ENCODE peak calls at places on chromosome 21, in five cellular contexts. One of them, this sample, is unnamed.

GRCh38 chr21:34351786-34352241 is 12.0 kb upstream of the KCNE2 start:
- DNase-seq in hepatic stellate cell: peak; percentile 49
- DNase-seq in activated naive CD4-positive, alpha-beta T cell: no peak
- DNase-seq in BJ: no peak
- DNase-seq in suprapubic skin: no peak
- DNase-seq in this sample: no peak

GRCh38 chr21:44695176-44695575 is 1.8 kb upstream of the KRTAP10-12 start:
- DNase-seq in hepatic stellate cell: no peak
- DNase-seq in activated naive CD4-positive, alpha-beta T cell: no peak
- DNase-seq in BJ: no peak
- DNase-seq in suprapubic skin: no peak
- DNase-seq in this sample: no peak

GRCh38 chr21:42338730-42339715 is 11.8 kb downstream of the TFF2 start:
- DNase-seq in hepatic stellate cell: no peak
- DNase-seq in activated naive CD4-positive, alpha-beta T cell: no peak
- DNase-seq in BJ: no peak
- DNase-seq in suprapubic skin: no peak
- DNase-seq in this sample: no peak

GRCh38 chr21:45141507-45141906 is 67.1 kb downstream of the ADARB1 start:
- DNase-seq in hepatic stellate cell: no peak
- DNase-seq in activated naive CD4-positive, alpha-beta T cell: no peak
- DNase-seq in BJ: no peak
- DNase-seq in suprapubic skin: no peak
- DNase-seq in this sample: peak; percentile 20

GRCh38 chr21:31726407-31726806 is 5.5 kb downstream of the SCAF4 start:
- DNase-seq in hepatic stellate cell: no peak
- DNase-seq in activated naive CD4-positive, alpha-beta T cell: no peak
- DNase-seq in BJ: no peak
- DNase-seq in suprapubic skin: no peak
- DNase-seq in this sample: no peak

GRCh38 chr21:42850866-42851391 is 28.4 kb downstream of the WDR4 start:
- DNase-seq in hepatic stellate cell: peak; percentile 30
- DNase-seq in activated naive CD4-positive, alpha-beta T cell: no peak
- DNase-seq in BJ: no peak
- DNase-seq in suprapubic skin: no peak
- DNase-seq in this sample: no peak

GRCh38 chr21:17780539-17780938 is 38.6 kb downstream of the C21orf91 start:
- DNase-seq in hepatic stellate cell: no peak
- DNase-seq in activated naive CD4-positive, alpha-beta T cell: no peak
- DNase-seq in BJ: no peak
- DNase-seq in suprapubic skin: no peak
- DNase-seq in this sample: no peak

GRCh38 chr21:41678944-41679343 is 87.9 kb downstream of the RIPK4 start:
- DNase-seq in hepatic stellate cell: peak; percentile 97
- DNase-seq in activated naive CD4-positive, alpha-beta T cell: no peak
- DNase-seq in BJ: peak; percentile 91
- DNase-seq in suprapubic skin: peak; percentile 95
- DNase-seq in this sample: peak; percentile 91

GRCh38 chr21:38997756-38998155 is 185.5 kb downstream of the PSMG1 start:
- DNase-seq in hepatic stellate cell: no peak
- DNase-seq in activated naive CD4-positive, alpha-beta T cell: no peak
- DNase-seq in BJ: no peak
- DNase-seq in suprapubic skin: no peak
- DNase-seq in this sample: no peak

This sample was measured in cardiac septum.